ENCODE peak calls at places on chromosomes 4 and X, in four cellular contexts. One of them, this sample, is unnamed.

GRCh38 chrX:154715825-154716224 is 35.1 kb downstream of the GAB3 start:
- DNase-seq in right atrium auricular region: no peak
- DNase-seq in NCI-H748 treated with DMSO at 0.1 percent for 48 hours: no peak
- DNase-seq in sciatic nerve: no peak
- DNase-seq in this sample: no peak

GRCh38 chr4:165743422-165743821 is 129.6 kb upstream of the TLL1 start:
- DNase-seq in right atrium auricular region: no peak
- DNase-seq in NCI-H748 treated with DMSO at 0.1 percent for 48 hours: no peak
- DNase-seq in sciatic nerve: no peak
- DNase-seq in this sample: no peak

GRCh38 chr4:1830234-1830633 is 25.7 kb downstream of the LETM1 start:
- DNase-seq in right atrium auricular region: no peak
- DNase-seq in NCI-H748 treated with DMSO at 0.1 percent for 48 hours: no peak
- DNase-seq in sciatic nerve: no peak
- DNase-seq in this sample: no peak

GRCh38 chrX:18390941-18391538 is 34.4 kb upstream of the CDKL5 start:
- DNase-seq in right atrium auricular region: peak; percentile 82
- DNase-seq in NCI-H748 treated with DMSO at 0.1 percent for 48 hours: peak; percentile 42
- DNase-seq in sciatic nerve: peak; percentile 88
- DNase-seq in this sample: peak; percentile 55

GRCh38 chr4:77358315-77358928 is 201.4 kb downstream of the CCNG2 start:
- DNase-seq in right atrium auricular region: no peak
- DNase-seq in NCI-H748 treated with DMSO at 0.1 percent for 48 hours: no peak
- DNase-seq in sciatic nerve: no peak
- DNase-seq in this sample: no peak

GRCh38 chr4:20445933-20446723 is 194.4 kb downstream of the SLIT2 start:
- DNase-seq in right atrium auricular region: no peak
- DNase-seq in NCI-H748 treated with DMSO at 0.1 percent for 48 hours: no peak
- DNase-seq in sciatic nerve: no peak
- DNase-seq in this sample: no peak

GRCh38 chr4:125538670-125539069 is 223.9 kb downstream of the FAT4 start:
- DNase-seq in right atrium auricular region: no peak
- DNase-seq in NCI-H748 treated with DMSO at 0.1 percent for 48 hours: no peak
- DNase-seq in sciatic nerve: no peak
- DNase-seq in this sample: no peak

GRCh38 chr4:25770844-25771243 is 91.9 kb downstream of the SEL1L3 start:
- DNase-seq in right atrium auricular region: no peak
- DNase-seq in NCI-H748 treated with DMSO at 0.1 percent for 48 hours: no peak
- DNase-seq in sciatic nerve: no peak
- DNase-seq in this sample: no peak

GRCh38 chrX:146973283-146973682 is 158.7 kb upstream of the CXorf51A start:
- DNase-seq in right atrium auricular region: no peak
- DNase-seq in NCI-H748 treated with DMSO at 0.1 percent for 48 hours: no peak
- DNase-seq in sciatic nerve: no peak
- DNase-seq in this sample: no peak

GRCh38 chr4:104352211-104352610 is 142.5 kb downstream of the CXXC4 start:
- DNase-seq in right atrium auricular region: no peak
- DNase-seq in NCI-H748 treated with DMSO at 0.1 percent for 48 hours: no peak
- DNase-seq in sciatic nerve: no peak
- DNase-seq in this sample: no peak

GRCh38 chr4:111722321-111722720 is 422.9 kb upstream of the FAM241A start:
- DNase-seq in right atrium auricular region: no peak
- DNase-seq in NCI-H748 treated with DMSO at 0.1 percent for 48 hours: no peak
- DNase-seq in sciatic nerve: no peak
- DNase-seq in this sample: no peak

GRCh38 chrX:134542485-134542884 is 82.5 kb downstream of the HPRT1 start:
- DNase-seq in right atrium auricular region: peak; percentile 50
- DNase-seq in NCI-H748 treated with DMSO at 0.1 percent for 48 hours: no peak
- DNase-seq in sciatic nerve: no peak
- DNase-seq in this sample: no peak

GRCh38 chr4:73520821-73521220 is 39.3 kb downstream of the AFM start:
- DNase-seq in right atrium auricular region: no peak
- DNase-seq in NCI-H748 treated with DMSO at 0.1 percent for 48 hours: no peak
- DNase-seq in sciatic nerve: no peak
- DNase-seq in this sample: no peak

GRCh38 chr4:41135761-41136160 is 78.6 kb downstream of the APBB2 start:
- DNase-seq in right atrium auricular region: no peak
- DNase-seq in NCI-H748 treated with DMSO at 0.1 percent for 48 hours: no peak
- DNase-seq in sciatic nerve: no peak
- DNase-seq in this sample: no peak

GRCh38 chr4:4859799-4860380 is 425 bp downstream of the MSX1 start:
- DNase-seq in right atrium auricular region: no peak
- DNase-seq in NCI-H748 treated with DMSO at 0.1 percent for 48 hours: no peak
- DNase-seq in sciatic nerve: no peak
- DNase-seq in this sample: no peak

GRCh38 chr4:3680656-3681055 is 85.5 kb upstream of the ADRA2C start:
- DNase-seq in right atrium auricular region: no peak
- DNase-seq in NCI-H748 treated with DMSO at 0.1 percent for 48 hours: no peak
- DNase-seq in sciatic nerve: no peak
- DNase-seq in this sample: no peak

GRCh38 chrX:55135171-55135570 is 46.4 kb downstream of the PAGE2 start:
- DNase-seq in right atrium auricular region: no peak
- DNase-seq in NCI-H748 treated with DMSO at 0.1 percent for 48 hours: peak; percentile 3
- DNase-seq in sciatic nerve: no peak
- DNase-seq in this sample: peak; percentile 17

GRCh38 chrX:43813898-43814297 is 68.4 kb downstream of the MAOB start:
- DNase-seq in right atrium auricular region: no peak
- DNase-seq in NCI-H748 treated with DMSO at 0.1 percent for 48 hours: peak; percentile 2
- DNase-seq in sciatic nerve: no peak
- DNase-seq in this sample: no peak

GRCh38 chrX:123830309-123830708 is 29.5 kb upstream of the XIAP start:
- DNase-seq in right atrium auricular region: no peak
- DNase-seq in NCI-H748 treated with DMSO at 0.1 percent for 48 hours: peak; percentile 8
- DNase-seq in sciatic nerve: no peak
- DNase-seq in this sample: peak; percentile 80

GRCh38 chrX:16649858-16650257 is at the start of gene S100G:
- DNase-seq in right atrium auricular region: no peak
- DNase-seq in NCI-H748 treated with DMSO at 0.1 percent for 48 hours: no peak
- DNase-seq in sciatic nerve: no peak
- DNase-seq in this sample: no peak

GRCh38 chr4:83212041-83212851 is 72.4 kb downstream of the COQ2 start:
- DNase-seq in right atrium auricular region: no peak
- DNase-seq in NCI-H748 treated with DMSO at 0.1 percent for 48 hours: no peak
- DNase-seq in sciatic nerve: no peak
- DNase-seq in this sample: no peak

GRCh38 chrX:10981491-10981890 is 129.6 kb upstream of the HCCS start:
- DNase-seq in right atrium auricular region: no peak
- DNase-seq in NCI-H748 treated with DMSO at 0.1 percent for 48 hours: no peak
- DNase-seq in sciatic nerve: no peak
- DNase-seq in this sample: no peak

GRCh38 chrX:1487401-1487800 is 34.7 kb upstream of the ASMTL start:
- DNase-seq in right atrium auricular region: no peak
- DNase-seq in NCI-H748 treated with DMSO at 0.1 percent for 48 hours: no peak
- DNase-seq in sciatic nerve: no peak
- DNase-seq in this sample: peak; percentile 36

GRCh38 chr4:478373-478772 is 20.6 kb downstream of the ZNF721 start:
- DNase-seq in right atrium auricular region: no peak
- DNase-seq in NCI-H748 treated with DMSO at 0.1 percent for 48 hours: no peak
- DNase-seq in sciatic nerve: no peak
- DNase-seq in this sample: no peak

GRCh38 chrX:91311969-91312368 is 122.7 kb upstream of the PABPC5 start:
- DNase-seq in right atrium auricular region: no peak
- DNase-seq in NCI-H748 treated with DMSO at 0.1 percent for 48 hours: no peak
- DNase-seq in sciatic nerve: no peak
- DNase-seq in this sample: no peak

GRCh38 chr4:108370826-108371225 is 202.1 kb upstream of the LEF1 start:
- DNase-seq in right atrium auricular region: no peak
- DNase-seq in NCI-H748 treated with DMSO at 0.1 percent for 48 hours: no peak
- DNase-seq in sciatic nerve: no peak
- DNase-seq in this sample: no peak

GRCh38 chr4:16788893-16789292 is 109.6 kb downstream of the LDB2 start:
- DNase-seq in right atrium auricular region: no peak
- DNase-seq in NCI-H748 treated with DMSO at 0.1 percent for 48 hours: no peak
- DNase-seq in sciatic nerve: no peak
- DNase-seq in this sample: no peak